ENCODE peak calls at places on chromosome 7, in four cellular contexts. W is neural progenitor cell, I is iPS DF 6.9, Y is tibial nerve. G is an unnamed sample.

GRCh38 chr7:22142593-22142992 is 196.9 kb upstream of the CDCA7L start:
- DNase-seq in W (no peak), I (no peak), Y (no peak), G (no peak)

GRCh38 chr7:28354601-28355062 is 57.7 kb upstream of the CREB5 start:
- DNase-seq in W (peak), I (no peak), Y (no peak), G (no peak)

GRCh38 chr7:80681272-80681885 is 42.9 kb downstream of the CD36 start:
- DNase-seq in W (no peak), I (no peak), Y (no peak), G (no peak)

GRCh38 chr7:88328787-88329186 is 22.1 kb upstream of the STEAP4 start:
- DNase-seq in W (no peak), I (no peak), Y (no peak), G (no peak)

GRCh38 chr7:37344886-37345579 is 103.6 kb downstream of the ELMO1 start:
- DNase-seq in W (peak), I (no peak), Y (no peak), G (no peak)

GRCh38 chr7:43572516-43573049 is 10.3 kb upstream of the STK17A start:
- DNase-seq in W (no peak), I (no peak), Y (no peak), G (no peak)

GRCh38 chr7:80740778-80741545 is 102.5 kb downstream of the CD36 start:
- DNase-seq in W (no peak), I (no peak), Y (no peak), G (no peak)

GRCh38 chr7:111711426-111712065 is 149.3 kb upstream of the IMMP2L start:
- DNase-seq in W (no peak), I (no peak), Y (no peak), G (no peak)

GRCh38 chr7:4690953-4691856 is 9.1 kb downstream of the FOXK1 start:
- DNase-seq in W (no peak), I (no peak), Y (no peak), G (no peak)

GRCh38 chr7:154241988-154242387 is 189.8 kb downstream of the DPP6 start:
- DNase-seq in W (no peak), I (no peak), Y (no peak), G (no peak)

GRCh38 chr7:40604601-40605438 is 470.0 kb downstream of the SUGCT start:
- DNase-seq in W (peak), I (peak), Y (peak), G (peak)

GRCh38 chr7:45919231-45919825 is 1.7 kb downstream of the IGFBP3 start:
- DNase-seq in W (peak), I (no peak), Y (no peak), G (no peak)

GRCh38 chr7:135232087-135232486 is 1.6 kb upstream of the STRA8 start:
- DNase-seq in W (no peak), I (no peak), Y (no peak), G (no peak)

GRCh38 chr7:80977751-80978150 is 58.9 kb upstream of the SEMA3C start:
- DNase-seq in W (no peak), I (no peak), Y (no peak), G (no peak)

GRCh38 chr7:154912921-154913644 is 89.8 kb downstream of the PAXIP1 start:
- DNase-seq in W (no peak), I (no peak), Y (no peak), G (no peak)

GRCh38 chr7:122695816-122696215 is 3.1 kb downstream of the RNF133 start:
- DNase-seq in W (no peak), I (no peak), Y (no peak), G (no peak)

GRCh38 chr7:2523941-2524807 is 4.6 kb downstream of the LFNG start:
- DNase-seq in W (peak), I (no peak), Y (no peak), G (peak)

GRCh38 chr7:23474098-23474828 is 4.0 kb upstream of the IGF2BP3 start:
- DNase-seq in W (peak), I (peak), Y (no peak), G (peak)

GRCh38 chr7:136976504-136977251 is 108.2 kb downstream of the CHRM2 start:
- DNase-seq in W (no peak), I (peak), Y (no peak), G (no peak)

GRCh38 chr7:123864012-123864411 is 19.0 kb downstream of the HYAL4 start:
- DNase-seq in W (no peak), I (no peak), Y (no peak), G (no peak)

GRCh38 chr7:117401293-117402002 is 25.8 kb downstream of the ASZ1 start:
- DNase-seq in W (peak), I (no peak), Y (no peak), G (no peak)

GRCh38 chr7:8129323-8129659 is 132.7 kb downstream of the ICA1 start:
- DNase-seq in W (no peak), I (no peak), Y (no peak), G (no peak)

GRCh38 chr7:36214608-36215016 is 61.6 kb downstream of the EEPD1 start:
- DNase-seq in W (no peak), I (no peak), Y (no peak), G (no peak)

GRCh38 chr7:93364806-93365205 is 132.6 kb downstream of the VPS50 start:
- DNase-seq in W (no peak), I (no peak), Y (no peak), G (no peak)

GRCh38 chr7:45980973-45981372 is 59.9 kb upstream of the IGFBP3 start:
- DNase-seq in W (no peak), I (no peak), Y (no peak), G (no peak)

GRCh38 chr7:47477191-47478016 is 104.5 kb downstream of the TNS3 start:
- DNase-seq in W (no peak), I (no peak), Y (no peak), G (no peak)

GRCh38 chr7:151245360-151246160 is 2.9 kb downstream of the SMARCD3 start:
- DNase-seq in W (peak), I (no peak), Y (no peak), G (peak)

GRCh38 chr7:51219261-51219988 is 97.2 kb downstream of the COBL start:
- DNase-seq in W (no peak), I (no peak), Y (no peak), G (no peak)

GRCh38 chr7:26567263-26567662 is 275.6 kb downstream of the SNX10 start:
- DNase-seq in W (no peak), I (no peak), Y (no peak), G (no peak)

GRCh38 chr7:133293390-133294110 is 40.7 kb downstream of the EXOC4 start:
- DNase-seq in W (no peak), I (no peak), Y (no peak), G (no peak)